ENCODE peak calls at places on chromosomes 3 and 15, in eight cellular contexts. One of them, this sample, is unnamed.

GRCh38 chr15:67824157-67824899 is 981 bp upstream of the SKOR1 start:
- DNase-seq in IMR-90: no peak
- DNase-seq in cardiac muscle cell: no peak
- DNase-seq in thyroid gland: no peak
- DNase-seq in NCI-H345: no peak
- DNase-seq in activated CD4-positive, alpha-beta T cell treated with anti-CD3 and anti-CD28 coated beads for 24 hours: no peak
- DNase-seq in activated gamma-delta T cell treated with Interleukin-2 at 50 U/mL for 16 hours: no peak
- DNase-seq in GM12892: no peak
- DNase-seq in this sample: no peak

GRCh38 chr3:50194128-50194902 is 2.9 kb downstream of the GNAT1 start:
- DNase-seq in IMR-90: peak; percentile 50
- DNase-seq in cardiac muscle cell: peak; percentile 69
- DNase-seq in thyroid gland: peak; percentile 69
- DNase-seq in NCI-H345: peak; percentile 23
- DNase-seq in activated CD4-positive, alpha-beta T cell treated with anti-CD3 and anti-CD28 coated beads for 24 hours: peak; percentile 69
- DNase-seq in activated gamma-delta T cell treated with Interleukin-2 at 50 U/mL for 16 hours: peak; percentile 84
- DNase-seq in GM12892: peak; percentile 68
- DNase-seq in this sample: peak; percentile 62

GRCh38 chr3:38346584-38347410 is at the start of gene XYLB:
- DNase-seq in IMR-90: peak; percentile 72
- DNase-seq in cardiac muscle cell: peak; percentile 89
- DNase-seq in thyroid gland: peak; percentile 82
- DNase-seq in NCI-H345: peak; percentile 56
- DNase-seq in activated CD4-positive, alpha-beta T cell treated with anti-CD3 and anti-CD28 coated beads for 24 hours: peak; percentile 60
- DNase-seq in activated gamma-delta T cell treated with Interleukin-2 at 50 U/mL for 16 hours: peak; percentile 69
- DNase-seq in GM12892: peak; percentile 90
- DNase-seq in this sample: peak; percentile 80

GRCh38 chr15:60026555-60026954 is 22.4 kb downstream of the FOXB1 start:
- DNase-seq in IMR-90: no peak
- DNase-seq in cardiac muscle cell: peak; percentile 27
- DNase-seq in thyroid gland: no peak
- DNase-seq in NCI-H345: no peak
- DNase-seq in activated CD4-positive, alpha-beta T cell treated with anti-CD3 and anti-CD28 coated beads for 24 hours: no peak
- DNase-seq in activated gamma-delta T cell treated with Interleukin-2 at 50 U/mL for 16 hours: no peak
- DNase-seq in GM12892: no peak
- DNase-seq in this sample: no peak

GRCh38 chr15:44798815-44799214 is 62.5 kb downstream of the TRIM69 start:
- DNase-seq in IMR-90: no peak
- DNase-seq in cardiac muscle cell: peak; percentile 27
- DNase-seq in thyroid gland: no peak
- DNase-seq in NCI-H345: no peak
- DNase-seq in activated CD4-positive, alpha-beta T cell treated with anti-CD3 and anti-CD28 coated beads for 24 hours: no peak
- DNase-seq in activated gamma-delta T cell treated with Interleukin-2 at 50 U/mL for 16 hours: no peak
- DNase-seq in GM12892: no peak
- DNase-seq in this sample: no peak

GRCh38 chr3:176584413-176585176 is 612.7 kb downstream of the TBL1XR1 start:
- DNase-seq in IMR-90: peak; percentile 35
- DNase-seq in cardiac muscle cell: peak; percentile 69
- DNase-seq in thyroid gland: no peak
- DNase-seq in NCI-H345: no peak
- DNase-seq in activated CD4-positive, alpha-beta T cell treated with anti-CD3 and anti-CD28 coated beads for 24 hours: no peak
- DNase-seq in activated gamma-delta T cell treated with Interleukin-2 at 50 U/mL for 16 hours: no peak
- DNase-seq in GM12892: no peak
- DNase-seq in this sample: peak; percentile 53

GRCh38 chr3:129756871-129757270 is 136.6 kb downstream of the TMCC1 start:
- DNase-seq in IMR-90: peak; percentile 66
- DNase-seq in cardiac muscle cell: peak; percentile 71
- DNase-seq in thyroid gland: no peak
- DNase-seq in NCI-H345: no peak
- DNase-seq in activated CD4-positive, alpha-beta T cell treated with anti-CD3 and anti-CD28 coated beads for 24 hours: no peak
- DNase-seq in activated gamma-delta T cell treated with Interleukin-2 at 50 U/mL for 16 hours: no peak
- DNase-seq in GM12892: no peak
- DNase-seq in this sample: peak; percentile 56

GRCh38 chr3:73592154-73592877 is 32.4 kb downstream of the PDZRN3 start:
- DNase-seq in IMR-90: no peak
- DNase-seq in cardiac muscle cell: no peak
- DNase-seq in thyroid gland: no peak
- DNase-seq in NCI-H345: peak; percentile 21
- DNase-seq in activated CD4-positive, alpha-beta T cell treated with anti-CD3 and anti-CD28 coated beads for 24 hours: no peak
- DNase-seq in activated gamma-delta T cell treated with Interleukin-2 at 50 U/mL for 16 hours: no peak
- DNase-seq in GM12892: no peak
- DNase-seq in this sample: no peak

GRCh38 chr15:81120069-81120468 is 14.0 kb upstream of the CFAP161 start:
- DNase-seq in IMR-90: no peak
- DNase-seq in cardiac muscle cell: no peak
- DNase-seq in thyroid gland: no peak
- DNase-seq in NCI-H345: no peak
- DNase-seq in activated CD4-positive, alpha-beta T cell treated with anti-CD3 and anti-CD28 coated beads for 24 hours: no peak
- DNase-seq in activated gamma-delta T cell treated with Interleukin-2 at 50 U/mL for 16 hours: no peak
- DNase-seq in GM12892: no peak
- DNase-seq in this sample: no peak

GRCh38 chr3:175266478-175266877 is 407.3 kb downstream of the NAALADL2 start:
- DNase-seq in IMR-90: peak; percentile 78
- DNase-seq in cardiac muscle cell: peak; percentile 58
- DNase-seq in thyroid gland: no peak
- DNase-seq in NCI-H345: no peak
- DNase-seq in activated CD4-positive, alpha-beta T cell treated with anti-CD3 and anti-CD28 coated beads for 24 hours: no peak
- DNase-seq in activated gamma-delta T cell treated with Interleukin-2 at 50 U/mL for 16 hours: no peak
- DNase-seq in GM12892: no peak
- DNase-seq in this sample: peak; percentile 22

GRCh38 chr3:67642734-67643133 is 11.7 kb downstream of the SUCLG2 start:
- DNase-seq in IMR-90: no peak
- DNase-seq in cardiac muscle cell: no peak
- DNase-seq in thyroid gland: no peak
- DNase-seq in NCI-H345: no peak
- DNase-seq in activated CD4-positive, alpha-beta T cell treated with anti-CD3 and anti-CD28 coated beads for 24 hours: no peak
- DNase-seq in activated gamma-delta T cell treated with Interleukin-2 at 50 U/mL for 16 hours: no peak
- DNase-seq in GM12892: no peak
- DNase-seq in this sample: no peak